ENCODE peak calls at places on chromosomes 5 and 9, in ten cellular contexts. W is stimulated activated CD4-positive, alpha-beta T cell treated with anti-CD3 and anti-CD28 coated beads, Interleukin-1b, Interleukin-23, amount 100 ng/mL, for 4 hours; Q is left cardiac atrium; P is amygdala; K is MCF 10A; N is right cardiac atrium; F is NCI-H2029 treated with DMSO at 0.1 percent for 48 hours; S is iris pigment epithelial cell; X is T-helper 1 cell; D is heart left ventricle. E is an unnamed sample.

GRCh38 chr9:114364123-114364522 is 23.7 kb downstream of the AKNA start:
- DNase-seq in W (no peak), Q (no peak), P (no peak), K (peak; percentile 86), N (no peak), F (no peak), S (peak; percentile 94), X (no peak), D (no peak), E (no peak)

GRCh38 chr5:133400120-133400519 is 212.2 kb downstream of the FSTL4 start:
- DNase-seq in W (no peak), Q (no peak), P (no peak), K (no peak), N (no peak), F (no peak), S (no peak), X (no peak), D (no peak), E (no peak)

GRCh38 chr9:99431103-99431502 is 209.0 kb downstream of the SEC61B start:
- DNase-seq in W (no peak), Q (no peak), P (no peak), K (no peak), N (no peak), F (no peak), S (peak; percentile 79), X (no peak), D (peak; percentile 42), E (no peak)

GRCh38 chr9:126303488-126303887 is 23.1 kb upstream of the MVB12B start:
- DNase-seq in W (no peak), Q (no peak), P (no peak), K (no peak), N (no peak), F (no peak), S (no peak), X (no peak), D (no peak), E (no peak)

GRCh38 chr5:59279979-59280378 is 613.5 kb downstream of the PDE4D start:
- DNase-seq in W (no peak), Q (no peak), P (no peak), K (no peak), N (no peak), F (no peak), S (no peak), X (no peak), D (no peak), E (no peak)

GRCh38 chr5:176618783-176619182 is 8.8 kb upstream of the GPRIN1 start:
- DNase-seq in W (no peak), Q (no peak), P (no peak), K (no peak), N (no peak), F (no peak), S (no peak), X (no peak), D (no peak), E (no peak)

GRCh38 chr5:161745392-161745791 is 59.9 kb downstream of the GABRA6 start:
- DNase-seq in W (no peak), Q (no peak), P (no peak), K (peak; percentile 19), N (no peak), F (no peak), S (no peak), X (no peak), D (no peak), E (no peak)

GRCh38 chr9:6907772-6908381 is 150.1 kb downstream of the KDM4C start:
- DNase-seq in W (no peak), Q (no peak), P (peak; percentile 16), K (peak; percentile 52), N (no peak), F (no peak), S (peak; percentile 37), X (no peak), D (no peak), E (no peak)

GRCh38 chr9:93750045-93750444 is 173.7 kb downstream of the PHF2 start:
- DNase-seq in W (no peak), Q (no peak), P (no peak), K (no peak), N (no peak), F (no peak), S (no peak), X (no peak), D (no peak), E (no peak)

E was measured in NCI-H510A.